ENCODE peak calls at places on chromosomes 1 and 21, in seven cellular contexts. H is right cardiac atrium; Z is heart right ventricle; U is activated T-cell treated with anti-CD3 and anti-CD28 coated beads, Interleukin-2, amount 50 U/mL, for 4 hours; S is left ventricle myocardium superior; J is left lung; E is pancreas. Y is an unnamed sample.

GRCh38 chr1:203038891-203039608 is 12.8 kb downstream of the PPFIA4 start:
- ATAC-seq in S (peak), U (peak), H (peak), J (peak), Z (peak), E (peak), Y (peak)

GRCh38 chr1:85332575-85332974 is 56.1 kb upstream of the BCL10 start:
- ATAC-seq in U (no peak), J (no peak), E (no peak), H (no peak), S (no peak), Z (no peak), Y (no peak)

GRCh38 chr1:234656070-234656875 is 46.3 kb upstream of the IRF2BP2 start:
- ATAC-seq in H (no peak), J (no peak), U (no peak), Z (no peak), E (no peak), S (no peak), Y (no peak)

GRCh38 chr1:25818569-25818968 is 1.2 kb upstream of the MTFR1L start:
- ATAC-seq in E (no peak), J (no peak), U (no peak), Z (no peak), H (no peak), S (no peak), Y (no peak)

GRCh38 chr1:96741335-96741734 is 19.8 kb downstream of the PTBP2 start:
- ATAC-seq in H (peak), U (no peak), J (no peak), E (no peak), Z (no peak), S (peak), Y (no peak)

GRCh38 chr1:9482816-9483572 is 56.3 kb upstream of the SLC25A33 start:
- ATAC-seq in U (no peak), J (no peak), E (no peak), Z (no peak), H (peak), S (peak), Y (no peak)

GRCh38 chr1:203713125-203713524 is 51.9 kb upstream of the LAX1 start:
- ATAC-seq in H (peak), E (no peak), S (peak), J (no peak), U (no peak), Z (no peak), Y (no peak)

GRCh38 chr1:34762474-34763141 is 3.1 kb downstream of the GJB4 start:
- ATAC-seq in S (no peak), Z (no peak), U (no peak), J (no peak), E (no peak), H (no peak), Y (no peak)

GRCh38 chr1:79899914-79900313 is 893.4 kb upstream of the ADGRL4 start:
- ATAC-seq in U (no peak), E (no peak), H (no peak), Z (no peak), S (no peak), J (no peak), Y (peak)

GRCh38 chr1:106926748-106927582 is 129.5 kb upstream of the PRMT6 start:
- ATAC-seq in Z (no peak), J (no peak), S (no peak), E (no peak), H (no peak), U (no peak), Y (no peak)

GRCh38 chr21:38980416-38981319 is 174.9 kb downstream of the ETS2 start:
- ATAC-seq in U (no peak), S (no peak), J (no peak), Z (no peak), E (no peak), H (no peak), Y (no peak)

GRCh38 chr1:211378844-211379243 is 52.2 kb downstream of the TRAF5 start:
- ATAC-seq in U (peak), J (no peak), Z (no peak), S (no peak), H (no peak), E (no peak), Y (peak)

GRCh38 chr1:177282976-177283375 is 112.2 kb downstream of the BRINP2 start:
- ATAC-seq in E (no peak), H (no peak), Z (no peak), U (no peak), S (no peak), J (no peak), Y (no peak)

GRCh38 chr1:241532864-241533263 is 686 bp downstream of the KMO start:
- ATAC-seq in Z (no peak), E (peak), S (no peak), U (no peak), H (no peak), J (no peak), Y (no peak)

GRCh38 chr1:52567943-52568342 is 15.1 kb upstream of the TUT4 start:
- ATAC-seq in Z (no peak), J (no peak), H (no peak), E (no peak), S (no peak), U (no peak), Y (peak)

GRCh38 chr1:11671544-11672286 is 7.7 kb downstream of the FBXO6 start:
- ATAC-seq in Z (no peak), H (peak), E (no peak), J (peak), U (no peak), S (no peak), Y (no peak)

GRCh38 chr1:239243003-239243402 is 143.4 kb upstream of the CHRM3 start:
- ATAC-seq in E (no peak), J (no peak), H (no peak), Z (no peak), S (no peak), U (no peak), Y (no peak)

GRCh38 chr1:92831368-92831761 is 475 bp upstream of the RPL5 start:
- ATAC-seq in U (no peak), H (peak), Z (no peak), S (no peak), E (no peak), J (no peak), Y (peak)

GRCh38 chr1:32465541-32466002 is 700 bp downstream of the ZBTB8B start:
- ATAC-seq in J (no peak), E (no peak), U (no peak), Z (no peak), H (no peak), S (no peak), Y (no peak)

GRCh38 chr1:103859721-103860120 is 110.0 kb downstream of the AMY1C start:
- ATAC-seq in U (no peak), E (no peak), Z (no peak), H (no peak), J (no peak), S (no peak), Y (no peak)

GRCh38 chr1:115496904-115497527 is 144.8 kb upstream of the VANGL1 start:
- ATAC-seq in S (no peak), H (no peak), Z (no peak), U (no peak), J (peak), E (no peak), Y (peak)

GRCh38 chr1:209416009-209416408 is 167.5 kb upstream of the CAMK1G start:
- ATAC-seq in E (no peak), U (no peak), Z (no peak), S (no peak), J (no peak), H (no peak), Y (peak)

GRCh38 chr1:86018311-86018923 is 138.2 kb downstream of the COL24A1 start:
- ATAC-seq in U (no peak), S (no peak), H (no peak), J (peak), Z (no peak), E (no peak), Y (peak)

Y was measured in SK-N-SH treated with all-trans-retinoic acid at 6 μM for 48 hours.